ENCODE peak calls at places on chromosome 6, in eight cellular contexts. H is naive thymus-derived CD8-positive, alpha-beta T cell; F is A549; J is activated T-cell treated with anti-CD3 and anti-CD28 coated beads, Interleukin-2, amount 50 U/mL, for 4 hours; Z is left cardiac atrium; A is stimulated activated naive CD8-positive, alpha-beta T cell treated with anti-CD3 and anti-CD28 coated beads, Interleukin-15, amount 100 ng/mL, for 72 hours; P is lower lobe of right lung; R is naive thymus-derived CD4-positive, alpha-beta T cell. B is an unnamed sample.

GRCh38 chr6:163525926-163526325 is 111.4 kb downstream of the QKI start:
- ATAC-seq in F (no peak), H (no peak), R (no peak), J (no peak), Z (peak; percentile 14), A (no peak), P (no peak), B (no peak)

GRCh38 chr6:85127179-85127498 is 322.7 kb upstream of the NT5E start:
- ATAC-seq in A (no peak), Z (no peak), F (peak; percentile 28), H (no peak), P (no peak), J (no peak), R (no peak), B (no peak)

GRCh38 chr6:17186925-17187324 is 85.1 kb downstream of the STMND1 start:
- ATAC-seq in Z (no peak), A (no peak), J (no peak), P (no peak), F (no peak), H (no peak), R (no peak), B (no peak)

GRCh38 chr6:141153563-141153962 is 979.2 kb upstream of the GJE1 start:
- ATAC-seq in A (peak; percentile 93), Z (no peak), R (peak; percentile 90), P (no peak), H (peak; percentile 94), F (no peak), J (peak; percentile 89), B (no peak)

GRCh38 chr6:29941006-29941405 is 1.3 kb upstream of the HLA-A start:
- ATAC-seq in H (no peak), R (no peak), J (no peak), P (no peak), A (no peak), F (no peak), Z (no peak), B (no peak)

GRCh38 chr6:17790486-17790885 is 83.8 kb upstream of the NUP153 start:
- ATAC-seq in R (no peak), F (no peak), H (no peak), P (no peak), J (no peak), A (no peak), Z (no peak), B (no peak)

GRCh38 chr6:5511924-5512323 is 250.6 kb downstream of the FARS2 start:
- ATAC-seq in Z (peak; percentile 41), R (no peak), J (no peak), F (no peak), H (no peak), P (no peak), A (no peak), B (no peak)

GRCh38 chr6:158514176-158514575 is 45.7 kb upstream of the TMEM181 start:
- ATAC-seq in H (peak; percentile 59), A (peak; percentile 39), F (no peak), P (no peak), Z (no peak), R (no peak), J (no peak), B (no peak)

GRCh38 chr6:6781877-6782236 is 193.3 kb downstream of the LY86 start:
- ATAC-seq in P (no peak), F (no peak), J (no peak), R (no peak), Z (no peak), A (no peak), H (no peak), B (no peak)

GRCh38 chr6:63526931-63527330 is 45.3 kb upstream of the LOC128125822 start:
- ATAC-seq in J (no peak), A (no peak), F (no peak), Z (no peak), P (no peak), R (no peak), H (no peak), B (no peak)

GRCh38 chr6:6884193-6884627 is 223.6 kb upstream of the RREB1 start:
- ATAC-seq in R (peak; percentile 63), F (no peak), J (no peak), Z (peak; percentile 71), A (no peak), P (no peak), H (no peak), B (no peak)

GRCh38 chr6:170459451-170459850 is 93.7 kb downstream of the PSMB1 start:
- ATAC-seq in H (peak; percentile 10), F (peak; percentile 40), Z (no peak), P (peak; percentile 58), R (peak; percentile 47), A (peak; percentile 89), J (peak; percentile 35), B (peak; percentile 66)

GRCh38 chr6:90184334-90185298 is 112.0 kb downstream of the BACH2 start:
- ATAC-seq in Z (peak; percentile 57), A (no peak), R (no peak), P (peak; percentile 63), H (peak; percentile 50), F (no peak), J (no peak), B (peak; percentile 28)

GRCh38 chr6:13467216-13467600 is 20.2 kb downstream of the GFOD1 start:
- ATAC-seq in H (no peak), J (no peak), Z (peak; percentile 58), A (no peak), R (no peak), P (no peak), F (no peak), B (no peak)

GRCh38 chr6:15522856-15523529 is 139.8 kb downstream of the DTNBP1 start:
- ATAC-seq in A (no peak), H (no peak), J (no peak), Z (peak; percentile 19), P (peak; percentile 37), R (no peak), F (no peak), B (no peak)

GRCh38 chr6:56742122-56742791 is 99.6 kb upstream of the DST start:
- ATAC-seq in H (no peak), J (no peak), F (peak; percentile 31), A (no peak), Z (peak; percentile 72), P (peak; percentile 29), R (peak; percentile 41), B (no peak)

B was measured in stimulated activated memory B cell treated with anti-CD40 and anti-IgM and Interleukin-4, amounts not matched to agents 10 μg/mL and 1 μg/mL and 100 μg/mL, for 72 hours.